ENCODE peak calls at places on chromosomes 3 and 15, in nine cellular contexts. J is heart right ventricle, B is Caco-2, V is Panc1, O is stomach, Z is AG04449, Y is PC-9, X is esophagus muscularis mucosa, H is neural progenitor cell. I is an unnamed sample.

GRCh38 chr3:186414735-186415419 is 52.8 kb upstream of the DGKG start:
- DNase-seq in J (no peak), B (no peak), V (no peak), O (peak), Z (peak), Y (peak), X (no peak), H (no peak), I (peak)

GRCh38 chr3:10706156-10707088 is 109.6 kb upstream of the SLC6A11 start:
- DNase-seq in J (no peak), B (no peak), V (no peak), O (no peak), Z (no peak), Y (no peak), X (no peak), H (peak), I (no peak)

GRCh38 chr15:26945046-26945445 is 25.9 kb upstream of the GABRG3 start:
- DNase-seq in J (no peak), B (no peak), V (no peak), O (no peak), Z (no peak), Y (no peak), X (no peak), H (no peak), I (no peak)

GRCh38 chr15:90987561-90988141 is 6.7 kb downstream of the PRC1 start:
- DNase-seq in J (no peak), B (no peak), V (no peak), O (no peak), Z (no peak), Y (no peak), X (no peak), H (no peak), I (peak)

GRCh38 chr3:117622130-117622841 is 912.7 kb downstream of the TUSC7 start:
- DNase-seq in J (no peak), B (no peak), V (no peak), O (no peak), Z (peak), Y (no peak), X (no peak), H (peak), I (peak)

GRCh38 chr15:85542895-85543331 is 162.5 kb downstream of the AKAP13 start:
- DNase-seq in J (no peak), B (no peak), V (no peak), O (no peak), Z (no peak), Y (peak), X (no peak), H (no peak), I (no peak)

GRCh38 chr15:94206463-94207167 is 24.7 kb upstream of the MCTP2 start:
- DNase-seq in J (no peak), B (no peak), V (no peak), O (no peak), Z (peak), Y (no peak), X (no peak), H (no peak), I (no peak)

GRCh38 chr3:78917541-78917940 is 850.3 kb downstream of the ROBO1 start:
- DNase-seq in J (no peak), B (no peak), V (no peak), O (no peak), Z (no peak), Y (no peak), X (no peak), H (no peak), I (no peak)

GRCh38 chr15:76234337-76234889 is 76.9 kb downstream of the ETFA start:
- DNase-seq in J (no peak), B (no peak), V (no peak), O (no peak), Z (no peak), Y (no peak), X (no peak), H (peak), I (no peak)

DNA sequence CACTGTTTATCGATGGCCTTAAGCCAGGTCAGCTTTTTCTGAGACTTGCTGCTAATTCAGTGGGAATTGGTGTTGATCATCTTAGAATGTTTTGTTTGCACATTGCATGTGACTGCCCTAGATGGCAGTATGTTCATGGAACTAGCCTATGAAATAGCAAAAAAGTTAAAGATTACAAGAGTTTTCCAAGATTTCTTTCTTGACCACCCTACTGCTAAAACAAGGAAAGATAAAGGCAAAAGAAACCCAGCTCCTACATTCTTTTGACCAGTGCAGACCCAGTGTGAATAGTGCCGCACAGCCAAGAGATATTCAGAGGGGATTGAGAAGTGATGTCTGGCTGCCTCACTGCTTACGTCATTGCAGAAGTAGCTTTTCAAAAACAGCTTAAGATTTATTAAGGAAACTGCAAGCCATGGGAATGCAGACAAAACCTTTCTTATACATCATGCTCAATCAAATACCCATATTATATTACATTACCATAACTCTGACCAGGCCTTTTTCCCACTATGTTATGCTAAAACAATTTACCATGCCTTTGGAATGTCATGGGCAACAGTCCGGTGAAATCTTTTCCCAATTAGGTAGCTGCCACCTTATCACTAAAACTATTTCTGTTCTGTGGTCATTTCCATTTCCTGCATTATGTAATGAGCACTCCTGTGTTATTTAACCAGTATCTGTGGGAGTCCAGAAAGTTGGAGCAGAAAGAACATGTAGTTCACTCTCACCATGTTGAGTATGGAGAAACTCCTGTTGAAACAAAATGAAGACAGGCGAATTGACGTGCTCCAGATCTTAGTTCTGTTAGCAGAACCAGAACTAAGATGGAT is 6.0 kb downstream of the PHLDB2 start:
- DNase-seq in J (no peak), B (no peak), V (no peak), O (no peak), Z (peak), Y (peak), X (no peak), H (no peak), I (peak)
- TF ChIP-seq CTCF in J (peak), B (peak), V (peak), O (no peak), Z (peak), Y (peak), X (peak), H (no peak), I (peak)

GRCh38 chr3:148957586-148957985 is 33.8 kb upstream of the GYG1 start:
- DNase-seq in J (no peak), B (peak), V (no peak), O (no peak), Z (no peak), Y (no peak), X (no peak), H (peak), I (peak)
- TF ChIP-seq CTCF in J (peak), B (peak), V (peak), O (no peak), Z (peak), Y (peak), X (peak), H (peak), I (no peak)

DNA sequence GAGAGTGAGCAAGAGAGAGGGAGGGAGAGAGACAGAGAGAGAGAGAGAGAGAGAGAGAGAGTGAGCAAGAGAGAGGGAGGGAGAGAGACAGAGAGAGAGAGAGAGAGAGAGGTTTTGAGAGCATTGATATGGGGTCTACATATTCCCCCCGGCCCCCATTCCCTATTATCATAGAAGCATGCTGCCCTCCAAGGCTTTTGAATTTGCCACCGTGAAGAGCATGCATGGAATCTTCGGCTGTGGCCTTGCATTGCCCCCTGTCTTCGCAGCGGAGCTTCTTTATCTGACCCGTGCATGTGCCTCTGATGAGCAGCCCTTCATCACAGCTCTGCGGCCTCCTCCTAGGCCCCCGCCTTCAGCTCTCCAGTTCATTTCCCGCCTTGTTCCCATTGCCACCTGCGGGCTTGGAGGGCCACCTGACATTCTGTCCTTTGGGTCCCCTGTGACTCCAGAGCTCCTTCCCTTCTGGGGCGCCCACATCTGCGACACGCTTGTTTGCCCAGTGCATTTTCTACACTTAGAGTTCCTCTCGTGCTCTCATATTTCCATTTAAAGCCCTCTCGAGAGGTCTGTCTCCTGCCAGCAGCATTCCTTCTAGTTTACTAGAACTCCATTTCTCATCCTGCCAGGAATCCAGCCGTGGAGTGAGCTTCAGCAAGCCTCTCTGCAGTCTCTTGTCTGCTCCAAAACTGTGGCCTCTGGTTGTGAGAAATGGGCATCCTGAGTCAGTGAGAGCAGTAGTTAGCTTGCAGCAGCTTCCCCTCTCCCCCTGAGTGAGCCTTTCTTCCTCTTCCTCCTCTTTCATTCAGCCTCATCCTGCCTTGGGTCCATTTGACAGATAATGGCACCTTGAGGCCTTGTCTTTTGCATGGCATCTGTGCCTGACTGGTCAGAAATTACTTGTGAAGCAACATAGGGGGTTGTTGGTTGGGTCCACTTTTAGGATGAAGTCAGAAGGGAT is 25.3 kb downstream of the LPP start:
- DNase-seq in J (no peak), B (no peak), V (no peak), O (no peak), Z (peak), Y (peak), X (no peak), H (peak), I (peak)
- TF ChIP-seq CTCF in J (no peak), B (no peak), V (no peak), O (no peak), Z (no peak), Y (no peak), X (peak), H (no peak), I (no peak)

DNA sequence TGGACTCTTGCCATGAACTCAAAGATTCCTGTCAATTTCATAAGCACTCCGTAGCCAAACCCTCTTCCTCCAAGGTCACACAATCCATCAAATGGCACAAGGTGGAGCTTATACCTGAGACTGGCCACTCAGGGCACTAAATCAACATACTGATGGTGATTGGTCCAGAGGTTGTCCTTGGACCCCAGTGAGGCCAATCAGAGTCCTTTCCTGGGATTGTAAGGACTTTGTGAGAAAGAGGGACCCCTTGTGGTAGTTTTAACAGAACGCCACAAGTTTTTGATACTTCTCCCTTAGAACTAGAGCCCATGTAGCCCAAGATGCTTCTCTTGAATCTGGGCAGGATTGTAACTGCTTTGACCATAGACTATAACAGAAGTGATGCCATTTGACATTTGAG is 44.4 kb upstream of the LARS2 start:
- DNase-seq in J (no peak), B (peak), V (no peak), O (no peak), Z (no peak), Y (peak), X (no peak), H (peak), I (no peak)
- TF ChIP-seq CTCF in J (no peak), B (peak), V (peak), O (no peak), Z (no peak), Y (peak), X (no peak), H (peak), I (no peak)